ENCODE peak calls at places on chromosomes 1 and 21, in eight cellular contexts. D, I, B, L, U, E, J and S are unnamed samples.

GRCh38 chr1:33111965-33112364 is 31.0 kb downstream of the AZIN2 start:
- DNase-seq in I (peak; percentile 60), D (peak; percentile 44), J (no peak), E (peak; percentile 50), B (no peak), U (no peak), L (no peak), S (no peak)

GRCh38 chr1:35220976-35221375 is 28.0 kb upstream of the SFPQ start:
- DNase-seq in E (peak; percentile 58), D (no peak), L (no peak), U (no peak), J (peak; percentile 6), I (peak; percentile 28), B (peak; percentile 2), S (peak; percentile 39)

GRCh38 chr21:32687946-32688345 is 39.9 kb downstream of the SYNJ1 start:
- DNase-seq in D (no peak), L (no peak), J (no peak), I (no peak), B (no peak), U (no peak), E (no peak), S (no peak)

GRCh38 chr1:200432586-200432985 is 22.8 kb upstream of the ZNF281 start:
- DNase-seq in D (peak; percentile 32), J (no peak), L (no peak), E (peak; percentile 28), I (no peak), B (no peak), U (no peak), S (no peak)

GRCh38 chr1:179031855-179032513 is 6.3 kb downstream of the FAM20B start:
- DNase-seq in I (peak; percentile 22), U (no peak), B (no peak), L (no peak), E (no peak), J (no peak), D (peak; percentile 49), S (no peak)

GRCh38 chr1:3773572-3774502 is 1.3 kb downstream of the SMIM1 start:
- DNase-seq in E (peak; percentile 40), U (no peak), D (no peak), I (no peak), B (no peak), J (no peak), L (no peak), S (no peak)

GRCh38 chr21:45555557-45556301 is 13.5 kb upstream of the SLC19A1 start:
- DNase-seq in L (peak; percentile 42), B (peak; percentile 18), I (peak; percentile 90), D (peak; percentile 86), U (no peak), E (peak; percentile 94), J (peak; percentile 64), S (peak; percentile 22)

GRCh38 chr1:181139631-181140051 is 51.1 kb downstream of the IER5 start:
- DNase-seq in J (no peak), B (no peak), L (no peak), I (no peak), D (peak; percentile 73), U (no peak), E (no peak), S (no peak)

GRCh38 chr1:108708726-108709660 is 3.7 kb upstream of the FNDC7 start:
- DNase-seq in E (peak; percentile 23), J (peak; percentile 61), B (no peak), U (peak; percentile 52), I (no peak), D (no peak), L (no peak), S (no peak)

GRCh38 chr1:193366764-193367507 is 180.5 kb upstream of the B3GALT2 start:
- DNase-seq in J (no peak), L (no peak), D (peak; percentile 4), E (no peak), I (no peak), B (no peak), U (no peak), S (no peak)

GRCh38 chr1:92484472-92485373 is 2.0 kb downstream of the GFI1 start:
- DNase-seq in I (no peak), E (peak; percentile 91), U (peak; percentile 35), J (peak; percentile 83), L (no peak), D (no peak), B (peak; percentile 17), S (peak; percentile 51)

GRCh38 chr21:38959686-38960049 is 153.9 kb downstream of the ETS2 start:
- DNase-seq in D (no peak), I (no peak), E (no peak), B (no peak), U (no peak), L (no peak), J (no peak), S (no peak)

GRCh38 chr1:186283374-186283773 is 91.7 kb downstream of the TPR start:
- DNase-seq in D (no peak), B (no peak), I (no peak), L (no peak), J (no peak), E (no peak), U (no peak), S (no peak)

GRCh38 chr1:50426702-50427085 is 3.5 kb upstream of the DMRTA2 start:
- DNase-seq in I (no peak), U (no peak), J (no peak), E (peak; percentile 55), L (no peak), D (no peak), B (no peak), S (no peak)

GRCh38 chr1:10626781-10627410 is 152.1 kb downstream of the PEX14 start:
- DNase-seq in J (no peak), E (no peak), I (no peak), D (peak; percentile 6), L (no peak), U (no peak), B (no peak), S (no peak)

GRCh38 chr1:194419721-194420120 is 1233.3 kb upstream of the B3GALT2 start:
- DNase-seq in J (no peak), L (no peak), B (no peak), D (no peak), U (no peak), E (peak; percentile 60), I (no peak), S (no peak)

GRCh38 chr1:172647110-172647564 is 11.8 kb upstream of the FASLG start:
- DNase-seq in B (no peak), U (no peak), L (no peak), J (peak; percentile 67), I (no peak), E (no peak), D (peak; percentile 26), S (no peak)

GRCh38 chr21:46038871-46039397 is 57.4 kb downstream of the COL6A1 start:
- DNase-seq in E (no peak), L (no peak), U (no peak), J (no peak), B (no peak), D (peak; percentile 83), I (peak; percentile 84), S (no peak)

GRCh38 chr1:64122588-64122987 is 80.8 kb upstream of the UBE2U start:
- DNase-seq in D (no peak), J (no peak), E (no peak), L (no peak), B (no peak), I (no peak), U (no peak), S (no peak)

GRCh38 chr1:25443030-25443699 is 12.5 kb downstream of the MACO1 start:
- DNase-seq in U (no peak), E (no peak), B (no peak), L (no peak), D (no peak), J (no peak), I (no peak), S (no peak)

GRCh38 chr1:234320549-234320948 is 52.7 kb upstream of the COA6 start:
- DNase-seq in U (no peak), J (no peak), I (no peak), D (no peak), L (no peak), B (no peak), E (no peak), S (no peak)

GRCh38 chr1:163561570-163562295 is 240.0 kb downstream of the NUF2 start:
- DNase-seq in I (peak; percentile 21), B (no peak), D (no peak), L (no peak), E (peak; percentile 66), J (no peak), U (no peak), S (peak; percentile 45)

GRCh38 chr1:56080123-56080522 is 499.2 kb downstream of the PLPP3 start:
- DNase-seq in E (no peak), I (no peak), L (no peak), D (peak; percentile 24), B (no peak), U (no peak), J (no peak), S (no peak)

GRCh38 chr1:3603566-3604467 is 7.5 kb downstream of the MEGF6 start:
- DNase-seq in U (no peak), L (no peak), E (no peak), J (no peak), B (no peak), I (no peak), D (no peak), S (no peak)

GRCh38 chr1:184545601-184546000 is 158.8 kb downstream of the C1orf21 start:
- DNase-seq in J (no peak), L (no peak), B (no peak), I (peak; percentile 26), U (no peak), D (peak; percentile 52), E (no peak), S (no peak)

GRCh38 chr1:11748294-11749202 is 12.6 kb downstream of the AGTRAP start:
- DNase-seq in I (no peak), E (no peak), U (no peak), B (no peak), J (no peak), D (no peak), L (no peak), S (no peak)

GRCh38 chr1:202349263-202349928 is 897 bp downstream of the PPP1R12B start:
- DNase-seq in D (peak; percentile 78), J (no peak), E (peak; percentile 83), L (no peak), I (peak; percentile 86), U (no peak), B (no peak), S (no peak)

GRCh38 chr1:114669562-114670082 is at the start of gene DENND2C:
- DNase-seq in U (no peak), B (no peak), I (no peak), D (no peak), J (no peak), E (peak; percentile 88), L (no peak), S (no peak)

GRCh38 chr1:65435987-65436386 is 15.5 kb downstream of the LEPR start:
- DNase-seq in I (peak; percentile 59), D (peak; percentile 48), U (no peak), B (no peak), E (no peak), L (no peak), J (no peak), S (no peak)

GRCh38 chr21:31140025-31140424 is 101.7 kb upstream of the KRTAP19-8 start:
- DNase-seq in E (peak; percentile 27), D (no peak), I (no peak), L (no peak), U (no peak), J (no peak), B (no peak), S (no peak)

GRCh38 chr1:31501505-31501904 is 74.8 kb upstream of the TINAGL1 start:
- DNase-seq in I (no peak), D (no peak), U (no peak), B (no peak), J (no peak), L (no peak), E (peak; percentile 25), S (no peak)